ENCODE peak calls at places on chromosomes 1 and 21, in eight cellular contexts. One of them, this sample, is unnamed.

GRCh38 chr1:221611930-221612777 is 129.7 kb downstream of the DUSP10 start:
- DNase-seq in HT1080: peak
- DNase-seq in stimulated activated CD4-positive, alpha-beta T cell treated with anti-CD3 and anti-CD28 coated beads, TNF-alpha, amount 100 ng/mL, for 1 hour: no peak
- DNase-seq in GM04504: peak
- DNase-seq in ecto neural progenitor cell: no peak
- DNase-seq in HS-5: peak
- DNase-seq in cardiac fibroblast: peak
- DNase-seq in left lung: peak
- DNase-seq in this sample: peak

GRCh38 chr21:31505975-31506374 is 153.5 kb upstream of the SOD1 start:
- DNase-seq in HT1080: no peak
- DNase-seq in stimulated activated CD4-positive, alpha-beta T cell treated with anti-CD3 and anti-CD28 coated beads, TNF-alpha, amount 100 ng/mL, for 1 hour: no peak
- DNase-seq in GM04504: no peak
- DNase-seq in ecto neural progenitor cell: no peak
- DNase-seq in HS-5: no peak
- DNase-seq in cardiac fibroblast: no peak
- DNase-seq in left lung: no peak
- DNase-seq in this sample: no peak

GRCh38 chr1:207971511-207972224 is 60.7 kb upstream of the CD34 start:
- DNase-seq in HT1080: no peak
- DNase-seq in stimulated activated CD4-positive, alpha-beta T cell treated with anti-CD3 and anti-CD28 coated beads, TNF-alpha, amount 100 ng/mL, for 1 hour: no peak
- DNase-seq in GM04504: no peak
- DNase-seq in ecto neural progenitor cell: no peak
- DNase-seq in HS-5: no peak
- DNase-seq in cardiac fibroblast: no peak
- DNase-seq in left lung: no peak
- DNase-seq in this sample: no peak

GRCh38 chr1:208256556-208256955 is 12.4 kb upstream of the PLXNA2 start:
- DNase-seq in HT1080: no peak
- DNase-seq in stimulated activated CD4-positive, alpha-beta T cell treated with anti-CD3 and anti-CD28 coated beads, TNF-alpha, amount 100 ng/mL, for 1 hour: no peak
- DNase-seq in GM04504: no peak
- DNase-seq in ecto neural progenitor cell: no peak
- DNase-seq in HS-5: no peak
- DNase-seq in cardiac fibroblast: no peak
- DNase-seq in left lung: no peak
- DNase-seq in this sample: no peak

GRCh38 chr1:245116131-245116530 is 38.7 kb upstream of the KIF26B start:
- DNase-seq in HT1080: no peak
- DNase-seq in stimulated activated CD4-positive, alpha-beta T cell treated with anti-CD3 and anti-CD28 coated beads, TNF-alpha, amount 100 ng/mL, for 1 hour: no peak
- DNase-seq in GM04504: no peak
- DNase-seq in ecto neural progenitor cell: no peak
- DNase-seq in HS-5: no peak
- DNase-seq in cardiac fibroblast: no peak
- DNase-seq in left lung: no peak
- DNase-seq in this sample: no peak

GRCh38 chr1:89955806-89956205 is 39.1 kb upstream of the ZNF326 start:
- DNase-seq in HT1080: no peak
- DNase-seq in stimulated activated CD4-positive, alpha-beta T cell treated with anti-CD3 and anti-CD28 coated beads, TNF-alpha, amount 100 ng/mL, for 1 hour: no peak
- DNase-seq in GM04504: no peak
- DNase-seq in ecto neural progenitor cell: no peak
- DNase-seq in HS-5: no peak
- DNase-seq in cardiac fibroblast: no peak
- DNase-seq in left lung: no peak
- DNase-seq in this sample: no peak

GRCh38 chr1:205849619-205850355 is at the start of gene PM20D1:
- DNase-seq in HT1080: no peak
- DNase-seq in stimulated activated CD4-positive, alpha-beta T cell treated with anti-CD3 and anti-CD28 coated beads, TNF-alpha, amount 100 ng/mL, for 1 hour: peak
- DNase-seq in GM04504: peak
- DNase-seq in ecto neural progenitor cell: no peak
- DNase-seq in HS-5: no peak
- DNase-seq in cardiac fibroblast: no peak
- DNase-seq in left lung: peak
- DNase-seq in this sample: peak

GRCh38 chr1:34885405-34886247 is 26.1 kb upstream of the SMIM12 start:
- DNase-seq in HT1080: no peak
- DNase-seq in stimulated activated CD4-positive, alpha-beta T cell treated with anti-CD3 and anti-CD28 coated beads, TNF-alpha, amount 100 ng/mL, for 1 hour: peak
- DNase-seq in GM04504: no peak
- DNase-seq in ecto neural progenitor cell: peak
- DNase-seq in HS-5: no peak
- DNase-seq in cardiac fibroblast: peak
- DNase-seq in left lung: peak
- DNase-seq in this sample: no peak

GRCh38 chr1:167602840-167603239 is 27.2 kb upstream of the RCSD1 start:
- DNase-seq in HT1080: no peak
- DNase-seq in stimulated activated CD4-positive, alpha-beta T cell treated with anti-CD3 and anti-CD28 coated beads, TNF-alpha, amount 100 ng/mL, for 1 hour: no peak
- DNase-seq in GM04504: no peak
- DNase-seq in ecto neural progenitor cell: no peak
- DNase-seq in HS-5: no peak
- DNase-seq in cardiac fibroblast: no peak
- DNase-seq in left lung: no peak
- DNase-seq in this sample: no peak

This sample was measured in SHP77.